ENCODE peak calls at places on chromosomes 5 and 9, in six cellular contexts. S is mucosa of descending colon; B is stimulated activated CD8-positive, alpha-beta memory T cell treated with anti-CD3 and anti-CD28 coated beads, Interleukin-12 subunit alpha, Interleukin-12 subunit beta, amount 100 ng/mL, for 4 hours; V is transverse colon; R is stimulated activated CD4-positive, alpha-beta T cell treated with anti-CD3 and anti-CD28 coated beads, Interleukin-12 subunit alpha, Interleukin-12 subunit beta, amount 100 ng/mL, for 24 hours; W is trophoblast cell. J is an unnamed sample.

GRCh38 chr5:40627708-40628107 is 52.0 kb upstream of the PTGER4 start:
- DNase-seq in S (no peak), V (no peak), B (no peak), W (no peak), R (no peak), J (no peak)

GRCh38 chr5:153654892-153655520 is 164.5 kb downstream of the GRIA1 start:
- DNase-seq in S (no peak), W (no peak), R (no peak), V (no peak), B (no peak), J (no peak)

GRCh38 chr9:134474058-134474370 is 147.8 kb downstream of the RXRA start:
- DNase-seq in V (no peak), R (no peak), S (no peak), B (no peak), W (no peak), J (no peak)

GRCh38 chr9:95772320-95773060 is 103.0 kb upstream of the ERCC6L2 start:
- DNase-seq in S (peak; percentile 83), V (peak; percentile 79), W (peak; percentile 6), R (no peak), B (no peak), J (no peak)

GRCh38 chr5:38060354-38060753 is 198.0 kb upstream of the EGFLAM start:
- DNase-seq in R (no peak), W (no peak), B (no peak), V (no peak), S (no peak), J (no peak)

GRCh38 chr5:151741678-151742423 is 16.6 kb downstream of the ATOX1 start:
- DNase-seq in B (no peak), R (no peak), W (peak; percentile 93), V (no peak), S (no peak), J (no peak)

GRCh38 chr5:132425009-132425937 is 55.8 kb downstream of the SLC22A5 start:
- DNase-seq in V (peak; percentile 54), R (peak; percentile 57), B (peak; percentile 53), S (peak; percentile 56), W (peak; percentile 68), J (no peak)

GRCh38 chr9:97985058-97985861 is 2.1 kb downstream of the ANP32B start:
- DNase-seq in W (peak; percentile 62), R (peak; percentile 33), V (peak; percentile 44), B (no peak), S (no peak), J (peak; percentile 23)

GRCh38 chr9:123361086-123361730 is 5.2 kb downstream of the CRB2 start:
- DNase-seq in V (peak; percentile 58), W (no peak), B (no peak), S (no peak), R (no peak), J (no peak)